ENCODE peak calls at places on chromosomes 5 and 9, in five cellular contexts. T is AG08396, D is head of caudate nucleus, M is occipital lobe, C is HT1080. B is an unnamed sample.

GRCh38 chr5:71938886-71939285 is 168.4 kb upstream of the MAP1B start:
- DNase-seq in C (peak; percentile 76), D (no peak), M (no peak), T (no peak), B (peak; percentile 75)

GRCh38 chr9:69857131-69857530 is 36.5 kb downstream of the CFAP95 start:
- DNase-seq in M (no peak), T (peak; percentile 29), C (peak; percentile 64), D (no peak), B (peak; percentile 45)

GRCh38 chr5:133624316-133624715 is 12.0 kb upstream of the FSTL4 start:
- DNase-seq in M (no peak), T (no peak), C (no peak), D (no peak), B (no peak)

GRCh38 chr9:11871832-11872231 is 821.4 kb upstream of the TYRP1 start:
- DNase-seq in C (peak; percentile 10), T (no peak), M (no peak), D (no peak), B (no peak)

GRCh38 chr5:76490970-76491369 is 87.9 kb downstream of the IQGAP2 start:
- DNase-seq in C (no peak), T (no peak), D (no peak), M (no peak), B (no peak)

GRCh38 chr5:40983781-40984180 is 74.5 kb downstream of the C7 start:
- DNase-seq in C (peak; percentile 18), T (no peak), D (no peak), M (no peak), B (peak; percentile 79)

GRCh38 chr9:101072259-101072658 is 43.7 kb downstream of the PLPPR1 start:
- DNase-seq in M (no peak), C (no peak), T (no peak), D (no peak), B (no peak)

GRCh38 chr9:113929634-113930092 is 53.6 kb downstream of the ZNF618 start:
- DNase-seq in M (no peak), D (no peak), T (peak; percentile 37), C (peak; percentile 70), B (peak; percentile 75)

GRCh38 chr5:149429839-149430721 is 51.0 kb upstream of the IL17B start:
- DNase-seq in D (no peak), C (no peak), T (no peak), M (no peak), B (no peak)

GRCh38 chr9:37464426-37465248 is 613 bp downstream of the ZBTB5 start:
- DNase-seq in M (peak; percentile 79), T (peak; percentile 71), C (no peak), D (peak; percentile 81), B (peak; percentile 42)

GRCh38 chr9:120306561-120306960 is 273.4 kb downstream of the CDK5RAP2 start:
- DNase-seq in T (no peak), M (no peak), D (no peak), C (no peak), B (no peak)

GRCh38 chr5:145931718-145932117 is 4.7 kb upstream of the SH3RF2 start:
- DNase-seq in M (no peak), T (no peak), D (no peak), C (no peak), B (peak; percentile 11)

B was measured in PC-3.